ENCODE peak calls at places on chromosomes 5 and 9, in seven cellular contexts. One of them, this sample, is unnamed.

GRCh38 chr9:84296146-84296843 is 44.3 kb downstream of the SLC28A3 start:
- DNase-seq in activated T-cell treated with anti-CD3 and anti-CD28 coated beads for 1 hour: no peak
- DNase-seq in stimulated activated naive CD8-positive, alpha-beta T cell treated with anti-CD3 and anti-CD28 coated beads, Interleukin-15, amount 100 ng/mL, for 72 hours: peak
- DNase-seq in CD8-positive, alpha-beta T cell: peak
- DNase-seq in stimulated activated CD4-positive, alpha-beta T cell treated with anti-CD3 and anti-CD28 coated beads, Interleukin-2, amount 100 ng/mL, for 48 hours: peak
- DNase-seq in effector memory CD8-positive, alpha-beta T cell: no peak
- DNase-seq in NCI-H2029 treated with DMSO at 0.1 percent for 48 hours: no peak
- DNase-seq in this sample: no peak

GRCh38 chr9:72657023-72657422 is 135.6 kb downstream of the TMC1 start:
- DNase-seq in stimulated activated CD4-positive, alpha-beta T cell treated with anti-CD3 and anti-CD28 coated beads, Interleukin-2, amount 100 ng/mL, for 48 hours: no peak
- DNase-seq in stimulated activated naive CD8-positive, alpha-beta T cell treated with anti-CD3 and anti-CD28 coated beads, Interleukin-15, amount 100 ng/mL, for 72 hours: no peak
- DNase-seq in effector memory CD8-positive, alpha-beta T cell: no peak
- DNase-seq in activated T-cell treated with anti-CD3 and anti-CD28 coated beads for 1 hour: no peak
- DNase-seq in CD8-positive, alpha-beta T cell: no peak
- DNase-seq in NCI-H2029 treated with DMSO at 0.1 percent for 48 hours: no peak
- DNase-seq in this sample: no peak

GRCh38 chr9:14515564-14516198 is 177.6 kb downstream of the ZDHHC21 start:
- DNase-seq in effector memory CD8-positive, alpha-beta T cell: no peak
- DNase-seq in NCI-H2029 treated with DMSO at 0.1 percent for 48 hours: peak
- DNase-seq in CD8-positive, alpha-beta T cell: no peak
- DNase-seq in activated T-cell treated with anti-CD3 and anti-CD28 coated beads for 1 hour: no peak
- DNase-seq in stimulated activated naive CD8-positive, alpha-beta T cell treated with anti-CD3 and anti-CD28 coated beads, Interleukin-15, amount 100 ng/mL, for 72 hours: no peak
- DNase-seq in stimulated activated CD4-positive, alpha-beta T cell treated with anti-CD3 and anti-CD28 coated beads, Interleukin-2, amount 100 ng/mL, for 48 hours: no peak
- DNase-seq in this sample: no peak

GRCh38 chr9:124214116-124214515 is 43.6 kb upstream of the NEK6 start:
- DNase-seq in stimulated activated CD4-positive, alpha-beta T cell treated with anti-CD3 and anti-CD28 coated beads, Interleukin-2, amount 100 ng/mL, for 48 hours: no peak
- DNase-seq in effector memory CD8-positive, alpha-beta T cell: no peak
- DNase-seq in NCI-H2029 treated with DMSO at 0.1 percent for 48 hours: no peak
- DNase-seq in stimulated activated naive CD8-positive, alpha-beta T cell treated with anti-CD3 and anti-CD28 coated beads, Interleukin-15, amount 100 ng/mL, for 72 hours: no peak
- DNase-seq in CD8-positive, alpha-beta T cell: no peak
- DNase-seq in activated T-cell treated with anti-CD3 and anti-CD28 coated beads for 1 hour: no peak
- DNase-seq in this sample: no peak

GRCh38 chr5:156121234-156121633 is 205.7 kb upstream of the SGCD start:
- DNase-seq in effector memory CD8-positive, alpha-beta T cell: no peak
- DNase-seq in stimulated activated CD4-positive, alpha-beta T cell treated with anti-CD3 and anti-CD28 coated beads, Interleukin-2, amount 100 ng/mL, for 48 hours: no peak
- DNase-seq in activated T-cell treated with anti-CD3 and anti-CD28 coated beads for 1 hour: no peak
- DNase-seq in CD8-positive, alpha-beta T cell: no peak
- DNase-seq in stimulated activated naive CD8-positive, alpha-beta T cell treated with anti-CD3 and anti-CD28 coated beads, Interleukin-15, amount 100 ng/mL, for 72 hours: no peak
- DNase-seq in NCI-H2029 treated with DMSO at 0.1 percent for 48 hours: peak
- DNase-seq in this sample: no peak

GRCh38 chr5:5344051-5344571 is 78.4 kb upstream of the ICE1 start:
- DNase-seq in effector memory CD8-positive, alpha-beta T cell: no peak
- DNase-seq in NCI-H2029 treated with DMSO at 0.1 percent for 48 hours: no peak
- DNase-seq in activated T-cell treated with anti-CD3 and anti-CD28 coated beads for 1 hour: no peak
- DNase-seq in CD8-positive, alpha-beta T cell: no peak
- DNase-seq in stimulated activated CD4-positive, alpha-beta T cell treated with anti-CD3 and anti-CD28 coated beads, Interleukin-2, amount 100 ng/mL, for 48 hours: no peak
- DNase-seq in stimulated activated naive CD8-positive, alpha-beta T cell treated with anti-CD3 and anti-CD28 coated beads, Interleukin-15, amount 100 ng/mL, for 72 hours: no peak
- DNase-seq in this sample: no peak

GRCh38 chr5:114319821-114320220 is 42.0 kb upstream of the KCNN2 start:
- DNase-seq in stimulated activated CD4-positive, alpha-beta T cell treated with anti-CD3 and anti-CD28 coated beads, Interleukin-2, amount 100 ng/mL, for 48 hours: no peak
- DNase-seq in NCI-H2029 treated with DMSO at 0.1 percent for 48 hours: no peak
- DNase-seq in CD8-positive, alpha-beta T cell: no peak
- DNase-seq in effector memory CD8-positive, alpha-beta T cell: no peak
- DNase-seq in activated T-cell treated with anti-CD3 and anti-CD28 coated beads for 1 hour: no peak
- DNase-seq in stimulated activated naive CD8-positive, alpha-beta T cell treated with anti-CD3 and anti-CD28 coated beads, Interleukin-15, amount 100 ng/mL, for 72 hours: no peak
- DNase-seq in this sample: no peak

GRCh38 chr5:122576266-122577016 is 198.4 kb upstream of the SNX2 start:
- DNase-seq in NCI-H2029 treated with DMSO at 0.1 percent for 48 hours: no peak
- DNase-seq in CD8-positive, alpha-beta T cell: no peak
- DNase-seq in stimulated activated CD4-positive, alpha-beta T cell treated with anti-CD3 and anti-CD28 coated beads, Interleukin-2, amount 100 ng/mL, for 48 hours: no peak
- DNase-seq in effector memory CD8-positive, alpha-beta T cell: no peak
- DNase-seq in stimulated activated naive CD8-positive, alpha-beta T cell treated with anti-CD3 and anti-CD28 coated beads, Interleukin-15, amount 100 ng/mL, for 72 hours: no peak
- DNase-seq in activated T-cell treated with anti-CD3 and anti-CD28 coated beads for 1 hour: no peak
- DNase-seq in this sample: no peak

GRCh38 chr5:41843456-41844112 is 26.6 kb downstream of the OXCT1 start:
- DNase-seq in CD8-positive, alpha-beta T cell: peak
- DNase-seq in effector memory CD8-positive, alpha-beta T cell: peak
- DNase-seq in activated T-cell treated with anti-CD3 and anti-CD28 coated beads for 1 hour: no peak
- DNase-seq in NCI-H2029 treated with DMSO at 0.1 percent for 48 hours: peak
- DNase-seq in stimulated activated CD4-positive, alpha-beta T cell treated with anti-CD3 and anti-CD28 coated beads, Interleukin-2, amount 100 ng/mL, for 48 hours: no peak
- DNase-seq in stimulated activated naive CD8-positive, alpha-beta T cell treated with anti-CD3 and anti-CD28 coated beads, Interleukin-15, amount 100 ng/mL, for 72 hours: no peak
- DNase-seq in this sample: no peak

GRCh38 chr9:68979538-68980314 is 34.2 kb downstream of the PRKACG start:
- DNase-seq in effector memory CD8-positive, alpha-beta T cell: no peak
- DNase-seq in CD8-positive, alpha-beta T cell: no peak
- DNase-seq in NCI-H2029 treated with DMSO at 0.1 percent for 48 hours: no peak
- DNase-seq in stimulated activated naive CD8-positive, alpha-beta T cell treated with anti-CD3 and anti-CD28 coated beads, Interleukin-15, amount 100 ng/mL, for 72 hours: no peak
- DNase-seq in activated T-cell treated with anti-CD3 and anti-CD28 coated beads for 1 hour: no peak
- DNase-seq in stimulated activated CD4-positive, alpha-beta T cell treated with anti-CD3 and anti-CD28 coated beads, Interleukin-2, amount 100 ng/mL, for 48 hours: peak
- DNase-seq in this sample: no peak

GRCh38 chr5:115666023-115666422 is 40.2 kb upstream of the TMED7 start:
- DNase-seq in NCI-H2029 treated with DMSO at 0.1 percent for 48 hours: no peak
- DNase-seq in activated T-cell treated with anti-CD3 and anti-CD28 coated beads for 1 hour: no peak
- DNase-seq in stimulated activated CD4-positive, alpha-beta T cell treated with anti-CD3 and anti-CD28 coated beads, Interleukin-2, amount 100 ng/mL, for 48 hours: no peak
- DNase-seq in CD8-positive, alpha-beta T cell: no peak
- DNase-seq in effector memory CD8-positive, alpha-beta T cell: no peak
- DNase-seq in stimulated activated naive CD8-positive, alpha-beta T cell treated with anti-CD3 and anti-CD28 coated beads, Interleukin-15, amount 100 ng/mL, for 72 hours: no peak
- DNase-seq in this sample: no peak

GRCh38 chr9:123642291-123643278 is 286.6 kb downstream of the CRB2 start:
- DNase-seq in stimulated activated CD4-positive, alpha-beta T cell treated with anti-CD3 and anti-CD28 coated beads, Interleukin-2, amount 100 ng/mL, for 48 hours: no peak
- DNase-seq in activated T-cell treated with anti-CD3 and anti-CD28 coated beads for 1 hour: no peak
- DNase-seq in effector memory CD8-positive, alpha-beta T cell: no peak
- DNase-seq in CD8-positive, alpha-beta T cell: no peak
- DNase-seq in stimulated activated naive CD8-positive, alpha-beta T cell treated with anti-CD3 and anti-CD28 coated beads, Interleukin-15, amount 100 ng/mL, for 72 hours: no peak
- DNase-seq in NCI-H2029 treated with DMSO at 0.1 percent for 48 hours: peak
- DNase-seq in this sample: no peak

GRCh38 chr5:73198833-73199592 is 26.0 kb downstream of the TMEM174 start:
- DNase-seq in stimulated activated naive CD8-positive, alpha-beta T cell treated with anti-CD3 and anti-CD28 coated beads, Interleukin-15, amount 100 ng/mL, for 72 hours: no peak
- DNase-seq in activated T-cell treated with anti-CD3 and anti-CD28 coated beads for 1 hour: no peak
- DNase-seq in stimulated activated CD4-positive, alpha-beta T cell treated with anti-CD3 and anti-CD28 coated beads, Interleukin-2, amount 100 ng/mL, for 48 hours: no peak
- DNase-seq in CD8-positive, alpha-beta T cell: no peak
- DNase-seq in effector memory CD8-positive, alpha-beta T cell: no peak
- DNase-seq in NCI-H2029 treated with DMSO at 0.1 percent for 48 hours: no peak
- DNase-seq in this sample: no peak

GRCh38 chr9:121498150-121498486 is 1.5 kb downstream of the GGTA1 start:
- DNase-seq in CD8-positive, alpha-beta T cell: no peak
- DNase-seq in stimulated activated naive CD8-positive, alpha-beta T cell treated with anti-CD3 and anti-CD28 coated beads, Interleukin-15, amount 100 ng/mL, for 72 hours: peak
- DNase-seq in stimulated activated CD4-positive, alpha-beta T cell treated with anti-CD3 and anti-CD28 coated beads, Interleukin-2, amount 100 ng/mL, for 48 hours: peak
- DNase-seq in NCI-H2029 treated with DMSO at 0.1 percent for 48 hours: peak
- DNase-seq in activated T-cell treated with anti-CD3 and anti-CD28 coated beads for 1 hour: no peak
- DNase-seq in effector memory CD8-positive, alpha-beta T cell: peak
- DNase-seq in this sample: no peak

This sample was measured in CMK.